ENCODE peak calls at places on chromosomes 4 and X, in four cellular contexts. E is GM12878, X is HepG2, G is K562. I is an unnamed sample.

GRCh38 chr4:2714071-2714770 is 41.9 kb downstream of the TNIP2 start:
- DNase-seq in E (no peak), X (no peak), G (no peak), I (no peak)

GRCh38 chr4:99670409-99671073 is 12.9 kb upstream of the C4orf54 start:
- DNase-seq in E (no peak), X (no peak), G (peak; percentile 21), I (no peak)

GRCh38 chr4:31356839-31357238 is 636.7 kb downstream of the PCDH7 start:
- DNase-seq in E (no peak), X (no peak), G (no peak), I (no peak)

GRCh38 chrX:29215251-29215650 is 628.0 kb downstream of the IL1RAPL1 start:
- DNase-seq in E (no peak), X (no peak), G (no peak), I (no peak)

GRCh38 chrX:38379088-38379487 is 26.7 kb downstream of the OTC start:
- DNase-seq in E (no peak), X (no peak), G (no peak), I (no peak)

GRCh38 chrX:110008001-110008635 is 5.2 kb downstream of the TMEM164 start:
- DNase-seq in E (no peak), X (no peak), G (no peak), I (no peak)

GRCh38 chr4:184114431-184114830 is 103.2 kb downstream of the ENPP6 start:
- DNase-seq in E (no peak), X (no peak), G (peak; percentile 22), I (no peak)

GRCh38 chrX:141760761-141761160 is 62.2 kb upstream of the SPANXD start:
- DNase-seq in E (no peak), X (no peak), G (no peak), I (no peak)

GRCh38 chr4:38013461-38014366 is 53.5 kb downstream of the PTTG2 start:
- DNase-seq in E (no peak), X (no peak), G (no peak), I (no peak)

GRCh38 chr4:148026022-148026421 is 294.1 kb downstream of the ARHGAP10 start:
- DNase-seq in E (no peak), X (no peak), G (no peak), I (no peak)
- TF ChIP-seq BRCA1 in E (no peak), X (no peak), G (no peak), I (no peak)

DNA sequence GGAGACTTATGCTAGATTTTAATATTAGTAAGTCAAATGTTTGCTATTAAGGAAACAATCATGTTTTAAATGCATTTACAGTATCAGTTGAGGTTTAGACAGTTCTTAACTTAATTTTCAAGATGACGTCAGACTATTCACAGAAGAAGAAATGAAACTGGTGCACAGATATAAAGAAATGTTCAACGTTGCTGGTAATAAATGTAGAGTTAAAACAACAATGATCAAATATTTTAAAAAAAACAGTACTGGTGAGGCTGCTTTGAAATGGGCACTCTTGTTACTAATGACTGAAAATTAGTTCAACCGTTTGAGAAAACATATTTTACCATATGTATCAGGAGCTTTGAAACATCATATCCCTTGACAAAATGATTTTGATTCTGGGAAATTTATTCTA is 44.2 kb downstream of the ABHD18 start:
- DNase-seq in E (no peak), X (no peak), G (no peak), I (no peak)
- TF ChIP-seq SIN3A in E (no peak), X (no peak), G (no peak), I (no peak)

DNA sequence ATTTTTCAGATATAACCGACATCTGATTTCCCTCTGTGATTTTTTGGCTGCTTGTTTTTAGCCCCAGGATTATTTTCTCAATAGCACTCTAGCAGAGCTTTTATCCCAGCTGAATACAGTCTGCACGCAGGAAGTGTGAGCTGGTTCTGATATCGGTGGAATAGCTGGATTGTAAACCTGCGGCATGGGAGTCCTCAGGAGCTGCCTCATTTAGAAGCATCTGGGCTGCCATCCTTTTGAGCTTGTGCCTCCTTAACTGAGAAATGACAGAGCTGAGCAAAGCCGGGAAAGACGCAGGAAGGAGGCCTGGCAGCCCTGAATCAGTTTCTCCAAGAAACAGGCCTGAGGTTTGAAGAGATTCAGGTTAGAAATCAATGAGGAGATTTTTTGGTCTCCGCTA is 28.4 kb upstream of the GRPEL1 start:
- DNase-seq in E (no peak), X (no peak), G (no peak), I (no peak)
- TF ChIP-seq ATF3 in E (no peak), X (no peak), G (no peak), I (no peak)

GRCh38 chr4:153495480-153496206 is 29.5 kb downstream of the TMEM131L start:
- DNase-seq in E (no peak), X (no peak), G (no peak), I (peak; percentile 38)
- TF ChIP-seq BRCA1 in E (no peak), X (no peak), G (no peak), I (no peak)

DNA sequence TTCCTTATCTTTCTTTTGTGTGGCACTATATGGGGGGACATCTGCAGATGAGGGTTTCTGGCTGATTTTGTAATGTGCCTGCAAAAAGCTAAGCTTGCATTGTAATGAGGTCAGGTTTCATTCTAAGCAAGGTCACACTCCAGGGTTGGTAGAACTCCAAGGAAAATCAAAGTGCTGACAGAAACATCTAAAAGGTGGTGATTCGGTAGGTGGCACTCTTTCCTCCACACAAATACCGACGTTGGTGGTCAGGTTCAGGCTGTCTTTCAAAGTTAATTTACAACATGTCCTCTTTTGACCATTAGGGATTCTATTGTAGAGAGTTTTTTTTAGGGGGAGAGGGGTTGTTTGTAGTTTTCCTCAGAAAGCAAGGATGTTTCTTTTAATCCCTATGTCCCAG is 434.4 kb downstream of the PPARGC1A start:
- DNase-seq in E (no peak), X (peak; percentile 1), G (no peak), I (peak; percentile 43)
- TF ChIP-seq SIN3A in E (no peak), X (no peak), G (no peak), I (no peak)

DNA sequence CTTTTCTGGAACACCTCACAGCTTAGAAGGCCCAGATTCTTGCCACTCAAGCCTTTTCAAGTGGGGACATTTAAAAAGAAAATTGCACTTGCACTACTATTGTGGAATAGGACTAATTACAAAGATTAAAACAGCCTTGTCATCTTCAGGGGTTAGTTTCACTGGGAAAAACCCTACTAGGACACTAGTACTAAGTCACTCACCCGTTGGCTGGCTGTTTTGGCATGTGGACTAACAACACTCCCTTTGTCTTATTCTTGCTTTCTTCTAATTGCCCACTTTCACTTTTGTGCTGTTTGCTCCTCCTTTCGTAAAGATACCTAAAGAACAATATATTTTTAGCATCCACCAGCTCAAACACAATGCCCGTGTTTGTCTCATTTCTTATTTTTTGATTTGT is 200.9 kb upstream of the MID1 start:
- DNase-seq in E (peak; percentile 7), X (no peak), G (no peak), I (no peak)
- TF ChIP-seq ATF3 in E (no peak), X (no peak), G (no peak), I (no peak)

GRCh38 chr4:149910604-149911367 is 95.1 kb upstream of the IQCM start:
- DNase-seq in E (no peak), X (no peak), G (no peak), I (no peak)

GRCh38 chr4:149910177-149910576 is 94.5 kb upstream of the IQCM start:
- DNase-seq in E (no peak), X (no peak), G (no peak), I (no peak)

GRCh38 chr4:149911371-149911770 is 95.7 kb upstream of the IQCM start:
- DNase-seq in E (no peak), X (no peak), G (no peak), I (no peak)

GRCh38 chr4:149914101-149914500 is 98.5 kb upstream of the IQCM start:
- DNase-seq in E (no peak), X (no peak), G (no peak), I (no peak)

DNA sequence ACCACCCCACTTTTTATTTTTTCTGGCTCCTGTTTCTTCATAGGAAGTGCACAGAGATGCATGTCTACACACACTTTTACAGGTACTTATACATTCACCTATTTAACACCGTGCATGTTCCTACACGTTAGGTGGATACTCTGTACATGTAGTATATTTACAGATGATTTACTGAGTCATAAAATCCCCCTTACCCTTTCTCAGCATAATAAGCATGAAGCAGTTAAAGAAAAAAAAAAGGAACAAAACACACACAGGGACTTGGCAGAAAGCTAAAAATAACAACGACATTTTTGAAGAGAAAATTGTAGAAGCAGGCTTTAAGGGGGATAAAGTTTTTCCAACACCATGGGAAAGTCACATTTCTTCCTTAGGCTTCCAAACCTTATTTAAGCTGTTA is 96.4 kb upstream of the IQCM start:
- DNase-seq in E (no peak), X (no peak), G (no peak), I (no peak)
- TF ChIP-seq BRCA1 in E (no peak), X (no peak), G (no peak), I (no peak)

DNA sequence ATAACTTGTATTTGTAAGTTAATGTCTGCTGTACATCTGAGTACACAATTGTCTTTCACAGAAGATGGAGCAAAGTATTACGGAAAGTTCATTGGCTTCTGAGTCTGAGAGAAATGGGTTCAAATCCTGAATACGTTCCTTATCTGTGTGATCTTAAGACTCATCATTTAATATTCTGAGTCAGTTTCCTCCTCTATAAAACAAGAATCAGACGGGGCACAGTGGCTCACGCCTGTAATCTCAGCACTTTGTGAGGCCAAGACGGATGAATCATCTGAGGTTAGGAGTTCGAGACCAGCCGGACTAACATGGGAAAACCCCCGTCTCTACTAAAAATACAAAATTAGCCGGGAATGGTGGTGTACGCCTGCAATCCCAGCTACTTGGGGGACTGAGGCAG is 57.8 kb downstream of the APBB2 start:
- DNase-seq in E (no peak), X (no peak), G (no peak), I (no peak)
- TF ChIP-seq SIN3A in E (no peak), X (no peak), G (no peak), I (no peak)

GRCh38 chr4:42555828-42556227 is 101.1 kb downstream of the ATP8A1 start:
- DNase-seq in E (no peak), X (no peak), G (no peak), I (no peak)

GRCh38 chr4:42558156-42558555 is 98.7 kb downstream of the ATP8A1 start:
- DNase-seq in E (no peak), X (no peak), G (no peak), I (no peak)

DNA sequence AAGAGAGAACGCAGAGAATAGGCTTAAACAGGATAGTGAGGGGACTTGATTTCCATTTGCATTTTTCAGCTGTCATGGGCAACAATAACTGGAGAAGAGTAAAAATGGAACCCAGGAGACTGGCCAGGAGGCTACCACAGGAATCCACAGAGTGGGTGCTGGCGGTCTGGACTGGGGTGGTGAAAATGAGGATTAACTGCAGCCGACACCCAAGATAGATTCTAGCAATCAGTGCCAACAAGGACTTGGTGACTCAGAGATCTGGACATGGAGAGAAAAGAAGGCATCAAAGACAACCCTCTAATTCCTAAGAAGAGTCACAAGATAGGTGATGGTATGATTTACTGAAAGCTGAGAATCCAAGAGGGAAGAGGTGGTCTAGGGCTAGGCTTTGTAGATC is 102.8 kb downstream of the ATP8A1 start:
- DNase-seq in E (no peak), X (no peak), G (no peak), I (no peak)
- TF ChIP-seq ATF3 in E (no peak), X (no peak), G (no peak), I (no peak)